ENCODE peak calls at places on chromosome 17, in nine cellular contexts. B is neural progenitor cell, C is colonic mucosa, Y is IMR-90, W is mammary epithelial cell, O is H9, E is HCT116, Z is PC-3, A is kidney. U is an unnamed sample.

GRCh38 chr17:38509008-38509771 is 80.9 kb downstream of the ARHGAP23 start:
- DNase-seq in Y (peak), Z (peak), A (peak), C (peak), B (peak), E (peak), W (peak), O (peak), U (peak)

GRCh38 chr17:1949754-1950153 is 75.4 kb downstream of the RTN4RL1 start:
- DNase-seq in O (no peak), W (no peak), C (no peak), A (no peak), E (no peak), Y (no peak), B (no peak), Z (no peak), U (no peak)

GRCh38 chr17:28745777-28746473 is 2.1 kb downstream of the TRAF4 start:
- DNase-seq in W (peak), A (peak), Y (no peak), O (peak), C (no peak), B (no peak), Z (peak), E (no peak), U (no peak)

GRCh38 chr17:48310748-48311213 is 119.2 kb downstream of the SKAP1 start:
- DNase-seq in E (no peak), B (peak), Y (no peak), W (no peak), O (peak), C (no peak), Z (no peak), A (peak), U (no peak)

GRCh38 chr17:29135464-29135863 is 44.7 kb downstream of the MYO18A start:
- DNase-seq in Y (no peak), Z (no peak), E (no peak), C (no peak), A (no peak), W (no peak), O (no peak), B (no peak), U (no peak)

GRCh38 chr17:78753316-78754250 is 28.5 kb downstream of the CYTH1 start:
- DNase-seq in C (no peak), A (no peak), W (no peak), E (no peak), Z (peak), Y (peak), O (no peak), B (no peak), U (no peak)

GRCh38 chr17:36921131-36921851 is 16.0 kb upstream of the LHX1 start:
- DNase-seq in C (no peak), Y (peak), O (peak), A (peak), B (peak), Z (peak), W (peak), E (peak), U (no peak)

GRCh38 chr17:73288534-73289302 is 23.1 kb downstream of the CDC42EP4 start:
- DNase-seq in Y (no peak), Z (peak), B (no peak), W (no peak), A (no peak), O (no peak), C (peak), E (no peak), U (no peak)

GRCh38 chr17:412211-413015 is 59.8 kb upstream of the RPH3AL start:
- DNase-seq in Z (peak), C (peak), B (peak), W (peak), E (peak), O (no peak), Y (peak), A (no peak), U (peak)

GRCh38 chr17:913207-913606 is 66.4 kb downstream of the NXN start:
- DNase-seq in E (no peak), C (no peak), O (no peak), Y (no peak), W (no peak), Z (no peak), A (no peak), B (no peak), U (no peak)

GRCh38 chr17:46127524-46127923 is 65.7 kb downstream of the KANSL1 start:
- DNase-seq in O (no peak), W (no peak), B (no peak), Z (no peak), Y (no peak), C (no peak), E (no peak), A (no peak), U (no peak)

GRCh38 chr17:29322363-29322762 is 28.4 kb upstream of the NUFIP2 start:
- DNase-seq in Z (no peak), C (no peak), E (no peak), A (no peak), W (no peak), Y (no peak), B (no peak), O (no peak), U (no peak)

GRCh38 chr17:64662774-64663367 is 764 bp upstream of the SMURF2 start:
- DNase-seq in B (no peak), W (no peak), Z (peak), Y (no peak), O (peak), E (peak), A (no peak), C (no peak), U (no peak)
- H3K9ac ChIP-seq in B (no peak), W (peak), Z (peak), Y (peak), O (no peak), E (peak), A (peak), C (peak), U (peak)

GRCh38 chr17:17042381-17042736 is at the start of gene MPRIP:
- DNase-seq in Y (no peak), A (peak), E (no peak), W (no peak), Z (no peak), C (no peak), B (no peak), O (no peak), U (no peak)

GRCh38 chr17:17041571-17042380 is 481 bp upstream of the MPRIP start:
- DNase-seq in C (peak), W (peak), O (peak), B (peak), Y (peak), A (peak), E (peak), Z (peak), U (peak)

GRCh38 chr17:17042851-17043667 is 802 bp downstream of the MPRIP start:
- DNase-seq in Y (peak), E (no peak), B (peak), W (peak), Z (peak), C (no peak), O (peak), A (peak), U (peak)

GRCh38 chr17:17039911-17040310 is 2.3 kb upstream of the MPRIP start:
- DNase-seq in Z (no peak), C (no peak), E (no peak), A (peak), W (no peak), Y (no peak), B (no peak), O (no peak), U (no peak)

GRCh38 chr17:17041018-17041521 is 1.2 kb upstream of the MPRIP start:
- DNase-seq in A (peak), Z (peak), W (peak), E (no peak), C (peak), O (no peak), B (no peak), Y (peak), U (no peak)
- H3K9ac ChIP-seq in A (peak), Z (peak), W (no peak), E (peak), C (peak), O (no peak), B (no peak), Y (no peak), U (no peak)

GRCh38 chr17:40072481-40073346 is 9.9 kb downstream of the THRA start:
- DNase-seq in Z (peak), C (peak), E (no peak), B (no peak), W (no peak), Y (no peak), O (peak), A (no peak), U (no peak)

GRCh38 chr17:40073454-40074174 is 10.8 kb downstream of the THRA start:
- DNase-seq in O (no peak), B (no peak), W (no peak), C (no peak), Z (no peak), E (no peak), A (no peak), Y (no peak), U (no peak)

GRCh38 chr17:40070644-40070894 is 7.8 kb downstream of the THRA start:
- DNase-seq in W (no peak), Z (no peak), A (no peak), B (no peak), C (no peak), Y (no peak), E (no peak), O (no peak), U (no peak)

GRCh38 chr17:40070895-40071719 is 8.3 kb downstream of the THRA start:
- DNase-seq in Z (no peak), Y (no peak), A (peak), B (peak), O (peak), W (no peak), E (no peak), C (peak), U (no peak)

GRCh38 chr17:40071720-40072480 is 9.1 kb downstream of the THRA start:
- DNase-seq in B (no peak), A (peak), C (peak), E (no peak), O (peak), Y (no peak), Z (no peak), W (no peak), U (no peak)
- H3K9ac ChIP-seq in B (no peak), A (peak), C (peak), E (peak), O (no peak), Y (no peak), Z (no peak), W (no peak), U (no peak)

GRCh38 chr17:42653179-42654124 is 5.6 kb upstream of the TUBG2 start:
- DNase-seq in C (peak), W (no peak), Y (peak), B (peak), Z (peak), A (peak), E (no peak), O (peak), U (no peak)
- H3K9ac ChIP-seq in C (peak), W (no peak), Y (peak), B (no peak), Z (peak), A (peak), E (no peak), O (no peak), U (no peak)